ENCODE peak calls at places on chromosomes 4 and X, in four cellular contexts. One of them, this sample, is unnamed.

GRCh38 chrX:129600981-129601424 is 53.8 kb downstream of the APLN start:
- DNase-seq in H1: no peak
- DNase-seq in GM12878: no peak
- DNase-seq in HCT116: no peak
- DNase-seq in this sample: no peak

GRCh38 chr4:81635747-81636146 is 164.0 kb upstream of the RASGEF1B start:
- DNase-seq in H1: no peak
- DNase-seq in GM12878: peak
- DNase-seq in HCT116: peak
- DNase-seq in this sample: no peak

GRCh38 chr4:169698331-169698730 is 59.4 kb downstream of the HPF1 start:
- DNase-seq in H1: no peak
- DNase-seq in GM12878: no peak
- DNase-seq in HCT116: no peak
- DNase-seq in this sample: no peak

GRCh38 chr4:68152411-68152810 is 22.7 kb upstream of the TMPRSS11F start:
- DNase-seq in H1: no peak
- DNase-seq in GM12878: no peak
- DNase-seq in HCT116: peak
- DNase-seq in this sample: no peak

GRCh38 chr4:143389543-143390195 is 53.0 kb downstream of the GAB1 start:
- DNase-seq in H1: no peak
- DNase-seq in GM12878: no peak
- DNase-seq in HCT116: no peak
- DNase-seq in this sample: peak

GRCh38 chr4:8468746-8469535 is 28.4 kb downstream of the TRMT44 start:
- DNase-seq in H1: peak
- DNase-seq in GM12878: peak
- DNase-seq in HCT116: peak
- DNase-seq in this sample: peak

GRCh38 chr4:51851937-51852290 is 9.0 kb downstream of the DCUN1D4 start:
- DNase-seq in H1: no peak
- DNase-seq in GM12878: no peak
- DNase-seq in HCT116: no peak
- DNase-seq in this sample: no peak

GRCh38 chrX:33339219-33339618 is 127.9 kb upstream of the DMD start:
- DNase-seq in H1: no peak
- DNase-seq in GM12878: no peak
- DNase-seq in HCT116: no peak
- DNase-seq in this sample: no peak

GRCh38 chrX:35076061-35076460 is 133.5 kb downstream of the FAM47B start:
- DNase-seq in H1: no peak
- DNase-seq in GM12878: no peak
- DNase-seq in HCT116: no peak
- DNase-seq in this sample: no peak

GRCh38 chrX:53223068-53223693 is 1.8 kb downstream of the KDM5C start:
- DNase-seq in H1: no peak
- DNase-seq in GM12878: no peak
- DNase-seq in HCT116: no peak
- DNase-seq in this sample: no peak

GRCh38 chr4:20592666-20593065 is 107.6 kb upstream of the PACRGL start:
- DNase-seq in H1: no peak
- DNase-seq in GM12878: no peak
- DNase-seq in HCT116: no peak
- DNase-seq in this sample: peak

GRCh38 chr4:133600008-133600407 is 450.9 kb downstream of the PCDH10 start:
- DNase-seq in H1: no peak
- DNase-seq in GM12878: no peak
- DNase-seq in HCT116: no peak
- DNase-seq in this sample: no peak

GRCh38 chr4:635851-636627 is 10.7 kb downstream of the PDE6B start:
- DNase-seq in H1: no peak
- DNase-seq in GM12878: no peak
- DNase-seq in HCT116: no peak
- DNase-seq in this sample: no peak

GRCh38 chr4:100288167-100288566 is 97.9 kb upstream of the DDIT4L start:
- DNase-seq in H1: no peak
- DNase-seq in GM12878: no peak
- DNase-seq in HCT116: no peak
- DNase-seq in this sample: no peak

GRCh38 chr4:148205481-148205880 is 236.7 kb downstream of the NR3C2 start:
- DNase-seq in H1: no peak
- DNase-seq in GM12878: no peak
- DNase-seq in HCT116: no peak
- DNase-seq in this sample: no peak

GRCh38 chr4:69707807-69708206 is 52.6 kb downstream of the SULT1B1 start:
- DNase-seq in H1: no peak
- DNase-seq in GM12878: no peak
- DNase-seq in HCT116: no peak
- DNase-seq in this sample: no peak

GRCh38 chr4:10182446-10183424 is 66.1 kb upstream of the WDR1 start:
- DNase-seq in H1: no peak
- DNase-seq in GM12878: no peak
- DNase-seq in HCT116: no peak
- DNase-seq in this sample: no peak

GRCh38 chr4:26048378-26048882 is 134.4 kb downstream of the SMIM20 start:
- DNase-seq in H1: no peak
- DNase-seq in GM12878: no peak
- DNase-seq in HCT116: no peak
- DNase-seq in this sample: no peak

GRCh38 chr4:172202480-172203076 is 389.4 kb downstream of the GALNTL6 start:
- DNase-seq in H1: no peak
- DNase-seq in GM12878: no peak
- DNase-seq in HCT116: peak
- DNase-seq in this sample: peak

GRCh38 chrX:39814391-39814790 is 283.4 kb downstream of the BCOR start:
- DNase-seq in H1: no peak
- DNase-seq in GM12878: no peak
- DNase-seq in HCT116: peak
- DNase-seq in this sample: no peak

GRCh38 chrX:9369802-9370291 is 95.0 kb upstream of the TBL1X start:
- DNase-seq in H1: no peak
- DNase-seq in GM12878: no peak
- DNase-seq in HCT116: no peak
- DNase-seq in this sample: no peak

GRCh38 chr4:92199135-92199534 is 104.6 kb upstream of the GRID2 start:
- DNase-seq in H1: no peak
- DNase-seq in GM12878: no peak
- DNase-seq in HCT116: no peak
- DNase-seq in this sample: no peak

GRCh38 chrX:40448793-40449192 is 132.0 kb upstream of the ATP6AP2 start:
- DNase-seq in H1: no peak
- DNase-seq in GM12878: no peak
- DNase-seq in HCT116: no peak
- DNase-seq in this sample: no peak

GRCh38 chrX:55624403-55624802 is 1.2 kb downstream of the FOXR2 start:
- DNase-seq in H1: no peak
- DNase-seq in GM12878: no peak
- DNase-seq in HCT116: no peak
- DNase-seq in this sample: no peak

GRCh38 chr4:19324175-19324574 is 927.5 kb upstream of the SLIT2 start:
- DNase-seq in H1: no peak
- DNase-seq in GM12878: no peak
- DNase-seq in HCT116: no peak
- DNase-seq in this sample: no peak

GRCh38 chr4:69383281-69383680 is 103.0 kb downstream of the UGT2B28 start:
- DNase-seq in H1: no peak
- DNase-seq in GM12878: no peak
- DNase-seq in HCT116: no peak
- DNase-seq in this sample: no peak

GRCh38 chr4:8645753-8646124 is 53.2 kb downstream of the CPZ start:
- DNase-seq in H1: peak
- DNase-seq in GM12878: no peak
- DNase-seq in HCT116: no peak
- DNase-seq in this sample: no peak

GRCh38 chrX:68146054-68146453 is 287.2 kb downstream of the OPHN1 start:
- DNase-seq in H1: no peak
- DNase-seq in GM12878: no peak
- DNase-seq in HCT116: peak
- DNase-seq in this sample: peak

GRCh38 chr4:58063761-58064160 is 953.6 kb upstream of the IGFBP7 start:
- DNase-seq in H1: no peak
- DNase-seq in GM12878: no peak
- DNase-seq in HCT116: no peak
- DNase-seq in this sample: no peak

GRCh38 chr4:1111259-1111809 is 2.0 kb downstream of the RNF212 start:
- DNase-seq in H1: no peak
- DNase-seq in GM12878: no peak
- DNase-seq in HCT116: no peak
- DNase-seq in this sample: no peak

GRCh38 chr4:105544517-105544916 is 7.9 kb upstream of the ARHGEF38 start:
- DNase-seq in H1: no peak
- DNase-seq in GM12878: no peak
- DNase-seq in HCT116: no peak
- DNase-seq in this sample: no peak

GRCh38 chrX:40938418-40938817 is 146.8 kb upstream of the USP9X start:
- DNase-seq in H1: no peak
- DNase-seq in GM12878: no peak
- DNase-seq in HCT116: no peak
- DNase-seq in this sample: no peak

GRCh38 chrX:131938749-131939148 is 84.4 kb upstream of the STK26 start:
- DNase-seq in H1: no peak
- DNase-seq in GM12878: no peak
- DNase-seq in HCT116: no peak
- DNase-seq in this sample: no peak
- TF ChIP-seq JUND in H1: no peak
- TF ChIP-seq JUND in GM12878: no peak
- TF ChIP-seq JUND in HCT116: no peak
- TF ChIP-seq JUND in this sample: no peak

GRCh38 chr4:107824367-107825071 is at the start of gene SGMS2:
- DNase-seq in H1: peak
- DNase-seq in GM12878: no peak
- DNase-seq in HCT116: peak
- DNase-seq in this sample: peak

GRCh38 chr4:107828315-107828714 is 3.6 kb downstream of the SGMS2 start:
- DNase-seq in H1: no peak
- DNase-seq in GM12878: no peak
- DNase-seq in HCT116: no peak
- DNase-seq in this sample: no peak

GRCh38 chr4:107823870-107824366 is 814 bp upstream of the SGMS2 start:
- DNase-seq in H1: no peak
- DNase-seq in GM12878: no peak
- DNase-seq in HCT116: peak
- DNase-seq in this sample: no peak

GRCh38 chr4:107826427-107826980 is 1.8 kb downstream of the SGMS2 start:
- DNase-seq in H1: no peak
- DNase-seq in GM12878: no peak
- DNase-seq in HCT116: no peak
- DNase-seq in this sample: no peak

GRCh38 chr4:107825072-107825789 is 499 bp downstream of the SGMS2 start:
- DNase-seq in H1: peak
- DNase-seq in GM12878: no peak
- DNase-seq in HCT116: no peak
- DNase-seq in this sample: peak
- TF ChIP-seq JUND in H1: no peak
- TF ChIP-seq JUND in GM12878: no peak
- TF ChIP-seq JUND in HCT116: no peak
- TF ChIP-seq JUND in this sample: no peak

GRCh38 chr4:173524218-173525117 is 5.6 kb downstream of the HAND2 start:
- DNase-seq in H1: no peak
- DNase-seq in GM12878: no peak
- DNase-seq in HCT116: no peak
- DNase-seq in this sample: no peak

GRCh38 chr4:173526034-173526482 is 4.0 kb downstream of the HAND2 start:
- DNase-seq in H1: no peak
- DNase-seq in GM12878: no peak
- DNase-seq in HCT116: no peak
- DNase-seq in this sample: no peak

GRCh38 chr4:173527103-173527876 is 2.7 kb downstream of the HAND2 start:
- DNase-seq in H1: peak
- DNase-seq in GM12878: no peak
- DNase-seq in HCT116: no peak
- DNase-seq in this sample: no peak

GRCh38 chr4:173526724-173527102 is 3.3 kb downstream of the HAND2 start:
- DNase-seq in H1: no peak
- DNase-seq in GM12878: no peak
- DNase-seq in HCT116: no peak
- DNase-seq in this sample: no peak

GRCh38 chr4:173525118-173526033 is 4.7 kb downstream of the HAND2 start:
- DNase-seq in H1: peak
- DNase-seq in GM12878: no peak
- DNase-seq in HCT116: no peak
- DNase-seq in this sample: no peak
- TF ChIP-seq JUND in H1: no peak
- TF ChIP-seq JUND in GM12878: no peak
- TF ChIP-seq JUND in HCT116: no peak
- TF ChIP-seq JUND in this sample: no peak

GRCh38 chr4:6915041-6916005 is 5.7 kb downstream of the TBC1D14 start:
- DNase-seq in H1: no peak
- DNase-seq in GM12878: no peak
- DNase-seq in HCT116: no peak
- DNase-seq in this sample: no peak
- TF ChIP-seq JUND in H1: no peak
- TF ChIP-seq JUND in GM12878: no peak
- TF ChIP-seq JUND in HCT116: no peak
- TF ChIP-seq JUND in this sample: no peak

DNA sequence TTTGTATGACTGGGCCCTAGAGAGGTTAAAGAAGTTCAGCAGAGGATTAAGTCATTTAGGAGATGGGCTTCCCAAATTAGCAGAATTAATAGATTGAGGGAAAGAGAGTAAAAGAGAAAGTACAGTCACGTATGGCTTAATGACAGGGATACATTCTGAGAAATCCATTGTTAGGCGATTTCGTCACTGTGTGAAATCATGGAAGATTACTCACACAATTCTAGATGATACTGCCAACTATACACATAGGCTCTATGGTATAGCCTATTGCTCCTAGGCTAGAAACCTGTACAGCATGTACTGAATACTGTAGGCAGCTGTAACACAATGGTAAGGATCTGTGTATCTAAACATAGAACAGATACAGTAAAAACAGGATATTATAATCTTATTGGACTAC is 180.6 kb downstream of the RNF150 start:
- DNase-seq in H1: no peak
- DNase-seq in GM12878: no peak
- DNase-seq in HCT116: no peak
- DNase-seq in this sample: no peak
- TF ChIP-seq JUND in H1: no peak
- TF ChIP-seq JUND in GM12878: no peak
- TF ChIP-seq JUND in HCT116: no peak
- TF ChIP-seq JUND in this sample: no peak